ENCODE peak calls at places on chromosomes 13 and 19, in four cellular contexts. F, K, O and E are unnamed samples.

GRCh38 chr13:42876270-42876714 is 94.9 kb downstream of the FAM216B start:
- DNase-seq in F (no peak), K (no peak), O (no peak), E (no peak)

GRCh38 chr13:26590379-26590778 is 32.9 kb downstream of the WASF3 start:
- DNase-seq in F (no peak), K (no peak), O (no peak), E (no peak)

GRCh38 chr19:35154535-35155406 is at the start of gene FXYD5:
- DNase-seq in F (peak; percentile 84), K (peak; percentile 84), O (no peak), E (peak; percentile 17)

GRCh38 chr19:13946414-13946813 is 5.9 kb upstream of the DCAF15 start:
- DNase-seq in F (no peak), K (no peak), O (no peak), E (no peak)

GRCh38 chr19:6527893-6528543 is 2.8 kb upstream of the TNFSF9 start:
- DNase-seq in F (no peak), K (peak; percentile 55), O (no peak), E (no peak)

GRCh38 chr19:18898081-18898532 is 2.1 kb upstream of the CERS1 start:
- DNase-seq in F (no peak), K (no peak), O (no peak), E (no peak)

GRCh38 chr13:26168835-26169234 is 53.3 kb downstream of the RNF6 start:
- DNase-seq in F (no peak), K (no peak), O (no peak), E (no peak)

GRCh38 chr19:6326815-6327214 is 6.6 kb downstream of the ACER1 start:
- DNase-seq in F (no peak), K (no peak), O (no peak), E (no peak)

GRCh38 chr13:112967666-112968379 is 1.2 kb upstream of the MCF2L start:
- DNase-seq in F (no peak), K (no peak), O (no peak), E (no peak)

GRCh38 chr19:38060346-38060745 is 153.3 kb downstream of the SIPA1L3 start:
- DNase-seq in F (no peak), K (no peak), O (no peak), E (peak; percentile 20)

GRCh38 chr13:112996671-112997091 is 27.7 kb downstream of the MCF2L start:
- DNase-seq in F (no peak), K (no peak), O (no peak), E (no peak)

GRCh38 chr19:44697670-44698034 is 1.3 kb upstream of the CEACAM16 start:
- DNase-seq in F (no peak), K (no peak), O (no peak), E (no peak)

GRCh38 chr13:79194727-79195126 is 211.3 kb downstream of the RBM26 start:
- DNase-seq in F (no peak), K (no peak), O (no peak), E (no peak)

GRCh38 chr19:17805427-17805826 is 10.5 kb downstream of the B3GNT3 start:
- DNase-seq in F (no peak), K (no peak), O (no peak), E (no peak)

GRCh38 chr19:45087531-45087930 is 5.4 kb upstream of the PPP1R37 start:
- DNase-seq in F (no peak), K (peak; percentile 20), O (no peak), E (no peak)

GRCh38 chr13:113425931-113426590 is 27.2 kb downstream of the ADPRHL1 start:
- DNase-seq in F (no peak), K (peak; percentile 83), O (no peak), E (no peak)

GRCh38 chr19:29367701-29368306 is 154.9 kb upstream of the UQCRFS1 start:
- DNase-seq in F (no peak), K (no peak), O (no peak), E (no peak)

GRCh38 chr19:18487576-18488402 is 34.1 kb downstream of the ELL start:
- DNase-seq in F (no peak), K (no peak), O (no peak), E (no peak)

GRCh38 chr13:97221046-97221445 is 1.1 kb upstream of the MBNL2 start:
- DNase-seq in F (no peak), K (no peak), O (no peak), E (no peak)

GRCh38 chr19:56720281-56720680 is 48.7 kb upstream of the ZNF835 start:
- DNase-seq in F (no peak), K (peak; percentile 30), O (no peak), E (no peak)

GRCh38 chr19:35495107-35496064 is 5.1 kb upstream of the KRTDAP start:
- DNase-seq in F (peak; percentile 68), K (peak; percentile 55), O (peak; percentile 17), E (peak; percentile 65)

GRCh38 chr19:17931532-17932191 is 1.2 kb upstream of the CCDC124 start:
- DNase-seq in F (no peak), K (no peak), O (no peak), E (no peak)

GRCh38 chr19:10991521-10992081 is 30.8 kb downstream of the SMARCA4 start:
- DNase-seq in F (no peak), K (no peak), O (no peak), E (no peak)

GRCh38 chr13:21849323-21849722 is 178.4 kb downstream of the FGF9 start:
- DNase-seq in F (peak; percentile 7), K (peak; percentile 62), O (peak; percentile 11), E (no peak)

GRCh38 chr13:50344717-50345116 is 329.5 kb downstream of the KCNRG start:
- DNase-seq in F (no peak), K (no peak), O (no peak), E (no peak)

GRCh38 chr19:46714523-46715106 is 2.3 kb downstream of the PRKD2 start:
- DNase-seq in F (no peak), K (no peak), O (no peak), E (no peak)

GRCh38 chr13:74134777-74135305 is 637 bp upstream of the KLF12 start:
- DNase-seq in F (no peak), K (no peak), O (peak; percentile 13), E (peak; percentile 47)

GRCh38 chr13:90416519-90416918 is 931.0 kb upstream of the MIR17HG start:
- DNase-seq in F (peak; percentile 92), K (no peak), O (no peak), E (no peak)

GRCh38 chr19:11196406-11197287 is 698 bp downstream of the KANK2 start:
- DNase-seq in F (peak; percentile 59), K (peak; percentile 32), O (peak; percentile 6), E (no peak)

GRCh38 chr19:39828015-39828633 is 5.8 kb downstream of the DYRK1B start:
- DNase-seq in F (no peak), K (no peak), O (no peak), E (no peak)

GRCh38 chr19:46745521-46746280 is at the start of gene FKRP:
- DNase-seq in F (peak; percentile 35), K (peak; percentile 68), O (no peak), E (no peak)

GRCh38 chr13:51913421-51914136 is 51.8 kb downstream of the CCDC70 start:
- DNase-seq in F (peak; percentile 23), K (peak; percentile 29), O (no peak), E (peak; percentile 3)

GRCh38 chr19:51572908-51573307 is 1.8 kb downstream of the ZNF175 start:
- DNase-seq in F (peak; percentile 91), K (no peak), O (no peak), E (no peak)

GRCh38 chr13:111460548-111461444 is 140.4 kb downstream of the TEX29 start:
- DNase-seq in F (peak; percentile 35), K (peak; percentile 43), O (peak; percentile 70), E (peak; percentile 3)